ENCODE peak calls at places on chromosome 21, in four cellular contexts. One of them, this sample, is unnamed.
A peak's percentile ranks its signal among the peaks of the same experiment; 100 is the strongest.

GRCh38 chr21:22536511-22536910 is 1538.3 kb downstream of the NCAM2 start:
- DNase-seq in HFFc6: no peak
- DNase-seq in PC-3: peak; percentile 81
- DNase-seq in uterus: no peak
- DNase-seq in this sample: no peak

GRCh38 chr21:28518620-28519019 is 474.1 kb downstream of the LTN1 start:
- DNase-seq in HFFc6: no peak
- DNase-seq in PC-3: no peak
- DNase-seq in uterus: no peak
- DNase-seq in this sample: no peak

GRCh38 chr21:35291034-35291433 is 241.9 kb upstream of the RUNX1 start:
- DNase-seq in PC-3: no peak
- DNase-seq in uterus: no peak
- DNase-seq in HFFc6: no peak
- DNase-seq in this sample: no peak

GRCh38 chr21:36909901-36910561 is 56.4 kb downstream of the HLCS start:
- DNase-seq in PC-3: peak; percentile 99
- DNase-seq in uterus: no peak
- DNase-seq in HFFc6: peak; percentile 98
- DNase-seq in this sample: no peak

GRCh38 chr21:32494946-32495703 is 82.6 kb downstream of the EVA1C start:
- DNase-seq in uterus: peak; percentile 52
- DNase-seq in HFFc6: peak; percentile 94
- DNase-seq in PC-3: peak; percentile 89
- DNase-seq in this sample: no peak

GRCh38 chr21:45853703-45854342 is 127.7 kb upstream of the COL6A1 start:
- DNase-seq in uterus: no peak
- DNase-seq in PC-3: no peak
- DNase-seq in HFFc6: no peak
- DNase-seq in this sample: no peak

GRCh38 chr21:26405735-26406361 is 167.2 kb downstream of the CYYR1 start:
- DNase-seq in PC-3: peak; percentile 88
- DNase-seq in uterus: no peak
- DNase-seq in HFFc6: peak; percentile 83
- DNase-seq in this sample: no peak

GRCh38 chr21:31545036-31545435 is 114.5 kb upstream of the SOD1 start:
- DNase-seq in uterus: no peak
- DNase-seq in PC-3: no peak
- DNase-seq in HFFc6: no peak
- DNase-seq in this sample: no peak

GRCh38 chr21:24045775-24046215 is 1561.5 kb downstream of the MRPL39 start:
- DNase-seq in uterus: peak; percentile 49
- DNase-seq in PC-3: peak; percentile 90
- DNase-seq in HFFc6: peak; percentile 0
- DNase-seq in this sample: peak; percentile 33

GRCh38 chr21:46375560-46376230 is 51.7 kb downstream of the PCNT start:
- DNase-seq in PC-3: no peak
- DNase-seq in uterus: no peak
- DNase-seq in HFFc6: no peak
- DNase-seq in this sample: no peak

GRCh38 chr21:29557200-29557599 is 258.5 kb downstream of the BACH1 start:
- DNase-seq in uterus: no peak
- DNase-seq in PC-3: no peak
- DNase-seq in HFFc6: no peak
- DNase-seq in this sample: no peak

GRCh38 chr21:35136586-35137254 is 87.6 kb upstream of the RUNX1 start:
- DNase-seq in uterus: no peak
- DNase-seq in PC-3: peak; percentile 96
- DNase-seq in HFFc6: peak; percentile 56
- DNase-seq in this sample: no peak

GRCh38 chr21:37647781-37648180 is 268.5 kb downstream of the KCNJ6 start:
- DNase-seq in uterus: no peak
- DNase-seq in PC-3: no peak
- DNase-seq in HFFc6: no peak
- DNase-seq in this sample: no peak

GRCh38 chr21:29737188-29737587 is 202.6 kb downstream of the GRIK1 start:
- DNase-seq in PC-3: no peak
- DNase-seq in HFFc6: no peak
- DNase-seq in uterus: no peak
- DNase-seq in this sample: no peak

GRCh38 chr21:18142639-18143038 is 102.0 kb upstream of the CHODL start:
- DNase-seq in PC-3: no peak
- DNase-seq in HFFc6: no peak
- DNase-seq in uterus: no peak
- DNase-seq in this sample: no peak

GRCh38 chr21:45830221-45830640 is 151.3 kb upstream of the COL6A1 start:
- DNase-seq in PC-3: no peak
- DNase-seq in uterus: no peak
- DNase-seq in HFFc6: no peak
- DNase-seq in this sample: no peak

GRCh38 chr21:45996311-45997204 is 15.0 kb downstream of the COL6A1 start:
- DNase-seq in uterus: peak; percentile 23
- DNase-seq in PC-3: no peak
- DNase-seq in HFFc6: no peak
- DNase-seq in this sample: no peak

GRCh38 chr21:31999810-32000468 is 127.1 kb downstream of the HUNK start:
- DNase-seq in HFFc6: no peak
- DNase-seq in uterus: no peak
- DNase-seq in PC-3: no peak
- DNase-seq in this sample: no peak

GRCh38 chr21:27570306-27570868 is 603.5 kb upstream of the ADAMTS5 start:
- DNase-seq in PC-3: peak; percentile 67
- DNase-seq in uterus: peak; percentile 42
- DNase-seq in HFFc6: peak; percentile 85
- DNase-seq in this sample: no peak

GRCh38 chr21:46022551-46023107 is 41.1 kb downstream of the COL6A1 start:
- DNase-seq in PC-3: no peak
- DNase-seq in HFFc6: no peak
- DNase-seq in uterus: peak; percentile 40
- DNase-seq in this sample: no peak

GRCh38 chr21:14120091-14120734 is 90.5 kb downstream of the LIPI start:
- DNase-seq in uterus: no peak
- DNase-seq in PC-3: peak; percentile 33
- DNase-seq in HFFc6: peak; percentile 4
- DNase-seq in this sample: no peak

GRCh38 chr21:36668713-36669112 is 30.2 kb upstream of the SIM2 start:
- DNase-seq in uterus: no peak
- DNase-seq in HFFc6: no peak
- DNase-seq in PC-3: no peak
- DNase-seq in this sample: no peak

GRCh38 chr21:27400045-27400444 is 433.2 kb upstream of the ADAMTS5 start:
- DNase-seq in PC-3: no peak
- DNase-seq in HFFc6: no peak
- DNase-seq in uterus: no peak
- DNase-seq in this sample: no peak

GRCh38 chr21:19508442-19508841 is 1104.9 kb upstream of the TMPRSS15 start:
- DNase-seq in uterus: no peak
- DNase-seq in HFFc6: no peak
- DNase-seq in PC-3: no peak
- DNase-seq in this sample: no peak

DNA sequence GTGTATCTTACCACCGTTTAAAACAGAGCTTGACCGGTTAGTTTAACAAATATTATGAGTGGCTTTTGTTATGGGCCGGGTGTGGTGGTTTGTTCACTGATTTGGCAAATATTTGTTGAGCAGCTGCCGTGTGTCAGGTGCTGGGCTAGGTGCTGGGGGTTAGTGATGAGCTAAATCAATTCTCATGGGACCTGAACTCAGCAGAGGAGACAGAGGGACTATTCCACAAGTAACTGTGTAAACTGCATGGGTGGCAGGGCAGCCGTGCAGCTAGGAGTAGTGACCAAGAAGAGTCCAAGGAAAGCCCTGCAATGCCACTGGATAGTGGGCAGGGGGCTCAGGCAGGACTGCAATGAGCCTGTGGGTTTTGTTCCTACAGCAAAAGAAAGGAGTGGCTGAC is 11.2 kb upstream of the C2CD2 start:
- DNase-seq in uterus: no peak
- DNase-seq in HFFc6: no peak
- DNase-seq in PC-3: peak; percentile 65
- DNase-seq in this sample: no peak
- TF ChIP-seq CTCF in uterus: no peak
- TF ChIP-seq CTCF in HFFc6: no peak
- TF ChIP-seq CTCF in PC-3: no peak
- TF ChIP-seq CTCF in this sample: no peak

GRCh38 chr21:33844104-33844889 is 71.3 kb downstream of the ATP5PO start:
- DNase-seq in PC-3: no peak
- DNase-seq in uterus: peak; percentile 66
- DNase-seq in HFFc6: peak; percentile 77
- DNase-seq in this sample: no peak

GRCh38 chr21:33844890-33845205 is 70.8 kb downstream of the ATP5PO start:
- DNase-seq in PC-3: no peak
- DNase-seq in uterus: no peak
- DNase-seq in HFFc6: no peak
- DNase-seq in this sample: no peak

GRCh38 chr21:33841561-33841960 is 74.0 kb downstream of the ATP5PO start:
- DNase-seq in PC-3: no peak
- DNase-seq in uterus: no peak
- DNase-seq in HFFc6: no peak
- DNase-seq in this sample: no peak

GRCh38 chr21:33840771-33841170 is 74.8 kb downstream of the ATP5PO start:
- DNase-seq in HFFc6: peak; percentile 33
- DNase-seq in uterus: no peak
- DNase-seq in PC-3: no peak
- DNase-seq in this sample: no peak

DNA sequence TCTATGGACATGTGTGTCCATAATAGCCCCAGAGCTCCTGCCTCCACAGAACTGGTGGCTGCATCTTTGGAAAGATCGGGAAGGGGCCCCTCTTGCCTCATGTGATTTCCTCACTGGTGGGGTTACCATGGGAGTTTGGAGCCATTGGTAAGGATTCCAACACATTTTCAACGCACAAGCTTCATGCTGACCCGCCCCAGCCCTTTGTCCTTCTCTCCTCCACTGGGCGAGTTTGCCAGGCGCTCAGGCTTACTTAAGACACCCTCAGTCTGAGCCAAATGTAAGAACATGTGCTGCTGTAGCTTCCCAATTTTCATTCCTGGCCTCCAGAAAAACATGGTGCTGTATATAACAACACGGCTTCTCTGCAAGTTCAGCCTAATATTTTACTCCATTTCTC is 72.4 kb downstream of the ATP5PO start:
- DNase-seq in PC-3: no peak
- DNase-seq in uterus: peak; percentile 36
- DNase-seq in HFFc6: no peak
- DNase-seq in this sample: no peak
- TF ChIP-seq CTCF in PC-3: no peak
- TF ChIP-seq CTCF in uterus: no peak
- TF ChIP-seq CTCF in HFFc6: no peak
- TF ChIP-seq CTCF in this sample: no peak

GRCh38 chr21:44489962-44490361 is 34.7 kb downstream of the LRRC3 start:
- DNase-seq in PC-3: no peak
- DNase-seq in HFFc6: no peak
- DNase-seq in uterus: no peak
- DNase-seq in this sample: no peak
- TF ChIP-seq CTCF in PC-3: peak; percentile 61
- TF ChIP-seq CTCF in HFFc6: peak; percentile 52
- TF ChIP-seq CTCF in uterus: no peak
- TF ChIP-seq CTCF in this sample: no peak

GRCh38 chr21:34092241-34092921 is 19.0 kb downstream of the MRPS6 start:
- DNase-seq in PC-3: no peak
- DNase-seq in uterus: no peak
- DNase-seq in HFFc6: no peak
- DNase-seq in this sample: no peak

GRCh38 chr21:34093083-34093482 is 19.7 kb downstream of the MRPS6 start:
- DNase-seq in HFFc6: no peak
- DNase-seq in PC-3: no peak
- DNase-seq in uterus: no peak
- DNase-seq in this sample: no peak

GRCh38 chr21:34088752-34089151 is 15.4 kb downstream of the MRPS6 start:
- DNase-seq in HFFc6: no peak
- DNase-seq in uterus: no peak
- DNase-seq in PC-3: no peak
- DNase-seq in this sample: no peak

GRCh38 chr21:34091032-34091431 is 17.7 kb downstream of the MRPS6 start:
- DNase-seq in PC-3: no peak
- DNase-seq in uterus: no peak
- DNase-seq in HFFc6: no peak
- DNase-seq in this sample: no peak

GRCh38 chr21:34091607-34092006 is 18.2 kb downstream of the MRPS6 start:
- DNase-seq in uterus: no peak
- DNase-seq in HFFc6: no peak
- DNase-seq in PC-3: peak; percentile 32
- DNase-seq in this sample: no peak
- TF ChIP-seq CTCF in uterus: peak; percentile 28
- TF ChIP-seq CTCF in HFFc6: peak; percentile 74
- TF ChIP-seq CTCF in PC-3: peak; percentile 63
- TF ChIP-seq CTCF in this sample: no peak

GRCh38 chr21:41779659-41780058 is 12.8 kb upstream of the RIPK4 start:
- DNase-seq in HFFc6: no peak
- DNase-seq in uterus: no peak
- DNase-seq in PC-3: peak; percentile 44
- DNase-seq in this sample: no peak

GRCh38 chr21:41780337-41781046 is 13.6 kb upstream of the RIPK4 start:
- DNase-seq in HFFc6: no peak
- DNase-seq in PC-3: no peak
- DNase-seq in uterus: no peak
- DNase-seq in this sample: no peak

GRCh38 chr21:41781047-41781405 is 14.2 kb upstream of the RIPK4 start:
- DNase-seq in PC-3: no peak
- DNase-seq in HFFc6: no peak
- DNase-seq in uterus: no peak
- DNase-seq in this sample: no peak

GRCh38 chr21:41777934-41778815 is 11.3 kb upstream of the RIPK4 start:
- DNase-seq in uterus: peak; percentile 85
- DNase-seq in PC-3: peak; percentile 96
- DNase-seq in HFFc6: peak; percentile 80
- DNase-seq in this sample: peak; percentile 92

DNA sequence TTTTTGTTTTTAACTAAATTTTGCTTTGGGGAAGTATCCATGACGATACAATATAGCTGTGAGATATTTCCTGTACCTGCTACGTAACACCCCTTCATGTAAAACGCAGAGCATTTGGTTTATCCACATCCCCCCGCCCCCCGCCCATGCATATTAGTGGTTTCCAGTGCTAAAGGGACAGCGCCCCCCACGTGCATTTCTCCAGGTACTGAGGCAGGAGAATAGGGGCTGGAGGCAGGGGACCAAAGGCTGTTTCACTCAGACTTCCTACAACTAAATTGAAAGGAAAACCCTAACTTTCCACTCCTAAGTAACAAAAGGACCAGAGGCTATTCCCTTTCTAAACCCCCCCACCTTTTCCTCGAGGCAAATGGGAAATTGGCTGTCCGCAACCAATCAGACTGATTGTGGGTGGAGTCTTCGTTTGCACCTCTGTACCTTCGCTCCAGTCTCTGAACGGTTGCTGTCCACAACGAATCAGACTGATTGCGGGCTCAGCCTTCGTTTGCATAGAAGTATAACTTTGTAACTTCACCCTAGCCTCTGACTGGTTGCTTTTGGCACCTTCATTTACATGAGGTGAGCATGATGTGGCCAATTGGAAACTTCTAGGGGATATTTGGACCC is 12.2 kb upstream of the RIPK4 start:
- DNase-seq in PC-3: peak; percentile 87
- DNase-seq in uterus: no peak
- DNase-seq in HFFc6: no peak
- DNase-seq in this sample: no peak
- TF ChIP-seq CTCF in PC-3: peak; percentile 41
- TF ChIP-seq CTCF in uterus: no peak
- TF ChIP-seq CTCF in HFFc6: no peak
- TF ChIP-seq CTCF in this sample: no peak

This sample was measured in omental fat pad.